ENCODE peak calls at places on chromosomes 12 and 14, in four cellular contexts. U, J, Y and D are unnamed samples.
A peak's percentile ranks its signal among the peaks of the same experiment; 100 is the strongest.

GRCh38 chr12:110002691-110003515 is 3.7 kb downstream of the ANKRD13A start:
- DNase-seq in Y (no peak), J (no peak), U (no peak), D (no peak)

GRCh38 chr14:38255408-38255672 is 553 bp downstream of the CLEC14A start:
- DNase-seq in Y (no peak), U (peak; percentile 60), J (no peak), D (no peak)

GRCh38 chr12:105214141-105214540 is 21.8 kb downstream of the APPL2 start:
- DNase-seq in U (no peak), Y (no peak), J (peak; percentile 21), D (no peak)

GRCh38 chr12:10214131-10214876 is 1.6 kb downstream of the GABARAPL1 start:
- DNase-seq in U (no peak), J (no peak), Y (no peak), D (no peak)

GRCh38 chr14:22071001-22071400 is 397.4 kb upstream of the OR4E1 start:
- DNase-seq in J (no peak), U (no peak), Y (peak; percentile 44), D (no peak)

GRCh38 chr14:68961781-68962584 is 17.1 kb downstream of the ACTN1 start:
- DNase-seq in J (no peak), U (peak; percentile 63), Y (no peak), D (peak; percentile 57)

GRCh38 chr12:24415934-24416333 is 466.5 kb upstream of the SOX5 start:
- DNase-seq in J (no peak), U (no peak), Y (no peak), D (no peak)

GRCh38 chr12:108679282-108679681 is 45.6 kb upstream of the SELPLG start:
- DNase-seq in Y (no peak), J (no peak), U (no peak), D (no peak)

GRCh38 chr12:18074001-18074400 is 16.0 kb downstream of the RERGL start:
- DNase-seq in Y (no peak), U (no peak), J (no peak), D (no peak)

GRCh38 chr12:32027684-32028355 is 68.6 kb downstream of the RESF1 start:
- DNase-seq in J (no peak), Y (no peak), U (no peak), D (no peak)

GRCh38 chr14:98008381-98009113 is 1211.4 kb downstream of the VRK1 start:
- DNase-seq in Y (no peak), U (no peak), J (no peak), D (no peak)

GRCh38 chr12:60394680-60395079 is 798.9 kb downstream of the SLC16A7 start:
- DNase-seq in U (no peak), Y (no peak), J (no peak), D (no peak)

GRCh38 chr14:70254476-70254961 is 65.8 kb upstream of the SLC8A3 start:
- DNase-seq in Y (no peak), J (peak; percentile 25), U (peak; percentile 46), D (peak; percentile 44)

GRCh38 chr12:104627231-104627974 is 170.7 kb downstream of the CHST11 start:
- DNase-seq in J (no peak), U (no peak), Y (no peak), D (no peak)

GRCh38 chr12:100229036-100229635 is 28.5 kb downstream of the ACTR6 start:
- DNase-seq in J (no peak), U (no peak), Y (no peak), D (no peak)

GRCh38 chr12:27431185-27431584 is 15.4 kb upstream of the SMCO2 start:
- DNase-seq in U (no peak), J (no peak), Y (no peak), D (no peak)

GRCh38 chr14:20610002-20610765 is 19.0 kb upstream of the RNASE12 start:
- DNase-seq in Y (peak; percentile 70), U (peak; percentile 88), J (peak; percentile 72), D (peak; percentile 80)